ENCODE peak calls at places on chromosomes 6 and 20, in five cellular contexts. Z is adipocyte; J is CD4-positive, CD25-positive, alpha-beta regulatory T cell; Y is GM13976; S is activated T-cell treated with anti-CD3 and anti-CD28 coated beads for 1 hour. E is an unnamed sample.

GRCh38 chr20:15196580-15197255 is 859.3 kb upstream of the FLRT3 start:
- DNase-seq in Z (no peak), J (no peak), Y (peak), S (no peak), E (no peak)

GRCh38 chr6:32529697-32530429 is at the start of gene HLA-DRB5:
- DNase-seq in Z (no peak), J (peak), Y (peak), S (no peak), E (no peak)

GRCh38 chr6:158773581-158774449 is 45.4 kb downstream of the EZR start:
- DNase-seq in Z (no peak), J (no peak), Y (no peak), S (no peak), E (no peak)

GRCh38 chr20:50628326-50628725 is 63.0 kb downstream of the RIPOR3 start:
- DNase-seq in Z (no peak), J (no peak), Y (no peak), S (no peak), E (no peak)

GRCh38 chr20:49282584-49283171 is 4.8 kb upstream of the ZNFX1 start:
- DNase-seq in Z (no peak), J (no peak), Y (no peak), S (no peak), E (no peak)

GRCh38 chr6:167576798-167577528 is 249.7 kb upstream of the AFDN start:
- DNase-seq in Z (no peak), J (no peak), Y (no peak), S (no peak), E (no peak)

GRCh38 chr20:60224914-60225313 is 266.7 kb downstream of the CDH26 start:
- DNase-seq in Z (no peak), J (no peak), Y (no peak), S (no peak), E (no peak)

GRCh38 chr6:158603261-158604047 is 41.1 kb downstream of the DYNLT1 start:
- DNase-seq in Z (no peak), J (no peak), Y (no peak), S (no peak), E (no peak)

E was measured in CD4-positive, alpha-beta memory T cell.